ENCODE peak calls at places on chromosomes 6 and 20, in nine cellular contexts. One of them, this sample, is unnamed.

GRCh38 chr20:32385541-32385940 is 27.4 kb downstream of the ASXL1 start:
- DNase-seq in GM13976: no peak
- DNase-seq in mammary epithelial cell: no peak
- DNase-seq in stomach: no peak
- DNase-seq in heart left ventricle: no peak
- DNase-seq in tibial artery: no peak
- DNase-seq in fibroblast of pulmonary artery: no peak
- DNase-seq in CD8-positive, alpha-beta T cell: no peak
- DNase-seq in nephron progenitor cell: no peak
- DNase-seq in this sample: no peak

GRCh38 chr6:44606976-44607375 is 219.5 kb downstream of the CDC5L start:
- DNase-seq in nephron progenitor cell: no peak
- DNase-seq in GM13976: no peak
- DNase-seq in fibroblast of pulmonary artery: no peak
- DNase-seq in CD8-positive, alpha-beta T cell: no peak
- DNase-seq in tibial artery: no peak
- DNase-seq in stomach: no peak
- DNase-seq in heart left ventricle: no peak
- DNase-seq in mammary epithelial cell: no peak
- DNase-seq in this sample: peak

GRCh38 chr6:107689190-107689589 is 134.9 kb downstream of the SCML4 start:
- DNase-seq in heart left ventricle: no peak
- DNase-seq in mammary epithelial cell: no peak
- DNase-seq in CD8-positive, alpha-beta T cell: no peak
- DNase-seq in nephron progenitor cell: no peak
- DNase-seq in GM13976: no peak
- DNase-seq in stomach: no peak
- DNase-seq in fibroblast of pulmonary artery: no peak
- DNase-seq in tibial artery: no peak
- DNase-seq in this sample: no peak

GRCh38 chr6:147081210-147081609 is 123.0 kb upstream of the STXBP5 start:
- DNase-seq in nephron progenitor cell: no peak
- DNase-seq in CD8-positive, alpha-beta T cell: no peak
- DNase-seq in GM13976: no peak
- DNase-seq in mammary epithelial cell: peak
- DNase-seq in heart left ventricle: no peak
- DNase-seq in tibial artery: no peak
- DNase-seq in fibroblast of pulmonary artery: no peak
- DNase-seq in stomach: no peak
- DNase-seq in this sample: no peak

GRCh38 chr20:13325033-13325432 is 104.0 kb downstream of the ISM1 start:
- DNase-seq in nephron progenitor cell: peak
- DNase-seq in tibial artery: no peak
- DNase-seq in GM13976: no peak
- DNase-seq in heart left ventricle: no peak
- DNase-seq in fibroblast of pulmonary artery: peak
- DNase-seq in stomach: no peak
- DNase-seq in CD8-positive, alpha-beta T cell: no peak
- DNase-seq in mammary epithelial cell: no peak
- DNase-seq in this sample: no peak

GRCh38 chr6:140929121-140929520 is 1203.6 kb upstream of the GJE1 start:
- DNase-seq in mammary epithelial cell: no peak
- DNase-seq in CD8-positive, alpha-beta T cell: no peak
- DNase-seq in tibial artery: no peak
- DNase-seq in fibroblast of pulmonary artery: no peak
- DNase-seq in stomach: no peak
- DNase-seq in GM13976: no peak
- DNase-seq in heart left ventricle: no peak
- DNase-seq in nephron progenitor cell: no peak
- DNase-seq in this sample: no peak

GRCh38 chr6:67131827-67132226 is 1424.8 kb upstream of the EYS start:
- DNase-seq in stomach: no peak
- DNase-seq in heart left ventricle: no peak
- DNase-seq in mammary epithelial cell: no peak
- DNase-seq in nephron progenitor cell: no peak
- DNase-seq in GM13976: no peak
- DNase-seq in CD8-positive, alpha-beta T cell: no peak
- DNase-seq in tibial artery: peak
- DNase-seq in fibroblast of pulmonary artery: peak
- DNase-seq in this sample: no peak

GRCh38 chr6:36386495-36387439 is 702 bp downstream of the ETV7 start:
- DNase-seq in GM13976: peak
- DNase-seq in tibial artery: no peak
- DNase-seq in fibroblast of pulmonary artery: peak
- DNase-seq in CD8-positive, alpha-beta T cell: no peak
- DNase-seq in nephron progenitor cell: peak
- DNase-seq in mammary epithelial cell: peak
- DNase-seq in stomach: peak
- DNase-seq in heart left ventricle: no peak
- DNase-seq in this sample: no peak

GRCh38 chr6:148491638-148492210 is 149.1 kb downstream of the SASH1 start:
- DNase-seq in tibial artery: no peak
- DNase-seq in mammary epithelial cell: no peak
- DNase-seq in stomach: no peak
- DNase-seq in heart left ventricle: no peak
- DNase-seq in nephron progenitor cell: no peak
- DNase-seq in fibroblast of pulmonary artery: no peak
- DNase-seq in CD8-positive, alpha-beta T cell: no peak
- DNase-seq in GM13976: no peak
- DNase-seq in this sample: no peak

GRCh38 chr6:40912158-40912946 is 126.7 kb downstream of the UNC5CL start:
- DNase-seq in GM13976: peak
- DNase-seq in CD8-positive, alpha-beta T cell: no peak
- DNase-seq in stomach: peak
- DNase-seq in tibial artery: no peak
- DNase-seq in mammary epithelial cell: peak
- DNase-seq in heart left ventricle: no peak
- DNase-seq in fibroblast of pulmonary artery: peak
- DNase-seq in nephron progenitor cell: peak
- DNase-seq in this sample: no peak

GRCh38 chr6:163565140-163565539 is 150.6 kb downstream of the QKI start:
- DNase-seq in heart left ventricle: no peak
- DNase-seq in mammary epithelial cell: no peak
- DNase-seq in stomach: no peak
- DNase-seq in fibroblast of pulmonary artery: peak
- DNase-seq in GM13976: no peak
- DNase-seq in tibial artery: no peak
- DNase-seq in CD8-positive, alpha-beta T cell: no peak
- DNase-seq in nephron progenitor cell: no peak
- DNase-seq in this sample: no peak
- TF ChIP-seq CTCF in heart left ventricle: no peak
- TF ChIP-seq CTCF in mammary epithelial cell: no peak
- TF ChIP-seq CTCF in stomach: no peak
- TF ChIP-seq CTCF in fibroblast of pulmonary artery: no peak
- TF ChIP-seq CTCF in GM13976: no peak
- TF ChIP-seq CTCF in tibial artery: no peak
- TF ChIP-seq CTCF in CD8-positive, alpha-beta T cell: no peak
- TF ChIP-seq CTCF in nephron progenitor cell: no peak
- TF ChIP-seq CTCF in this sample: no peak

GRCh38 chr6:33197431-33198048 is 2.9 kb downstream of the RXRB start:
- DNase-seq in mammary epithelial cell: peak
- DNase-seq in stomach: peak
- DNase-seq in nephron progenitor cell: peak
- DNase-seq in CD8-positive, alpha-beta T cell: no peak
- DNase-seq in heart left ventricle: no peak
- DNase-seq in GM13976: peak
- DNase-seq in tibial artery: no peak
- DNase-seq in fibroblast of pulmonary artery: peak
- DNase-seq in this sample: no peak
- TF ChIP-seq CTCF in mammary epithelial cell: peak
- TF ChIP-seq CTCF in stomach: peak
- TF ChIP-seq CTCF in nephron progenitor cell: peak
- TF ChIP-seq CTCF in CD8-positive, alpha-beta T cell: peak
- TF ChIP-seq CTCF in heart left ventricle: peak
- TF ChIP-seq CTCF in GM13976: peak
- TF ChIP-seq CTCF in tibial artery: peak
- TF ChIP-seq CTCF in fibroblast of pulmonary artery: peak
- TF ChIP-seq CTCF in this sample: peak

DNA sequence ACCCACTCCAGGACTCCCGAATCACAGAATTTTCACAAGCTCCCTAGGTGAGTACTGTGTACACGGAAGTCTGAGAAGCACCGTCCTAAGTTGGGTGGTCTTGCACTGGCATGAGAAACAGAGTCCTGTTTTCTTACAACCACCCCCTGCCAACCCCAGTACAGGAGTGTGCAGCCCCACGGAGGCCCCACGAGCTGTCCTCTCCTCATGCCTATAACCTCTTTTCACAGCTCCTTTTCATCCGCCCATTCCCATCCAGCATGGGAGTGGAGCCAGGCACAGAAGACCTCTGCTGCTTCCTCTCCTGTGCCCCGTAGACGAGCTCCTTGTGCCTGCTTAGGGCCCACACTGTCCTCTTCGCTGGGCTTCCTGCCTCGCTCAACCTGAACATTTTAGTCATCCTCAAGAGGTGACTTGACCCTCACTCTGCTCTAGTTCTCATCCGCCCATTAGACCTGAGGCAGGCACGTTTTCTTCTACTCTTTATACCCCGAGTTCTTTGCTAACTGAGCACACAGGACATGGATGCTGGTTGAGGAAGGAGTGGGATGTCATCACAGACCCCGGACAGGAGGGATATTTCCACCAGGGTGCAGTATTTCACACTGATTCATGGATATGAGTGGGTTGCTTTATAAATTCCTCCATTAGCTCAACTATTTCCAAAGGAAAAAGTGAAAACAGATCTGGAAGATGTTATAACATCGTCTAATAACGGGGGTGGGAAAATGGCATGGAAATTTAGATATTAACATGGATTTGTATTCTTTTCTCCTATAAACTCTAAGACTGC is 160.5 kb downstream of the TTLL2 start:
- DNase-seq in CD8-positive, alpha-beta T cell: no peak
- DNase-seq in stomach: no peak
- DNase-seq in tibial artery: no peak
- DNase-seq in heart left ventricle: no peak
- DNase-seq in nephron progenitor cell: no peak
- DNase-seq in mammary epithelial cell: no peak
- DNase-seq in GM13976: no peak
- DNase-seq in fibroblast of pulmonary artery: peak
- DNase-seq in this sample: no peak
- TF ChIP-seq CTCF in CD8-positive, alpha-beta T cell: no peak
- TF ChIP-seq CTCF in stomach: peak
- TF ChIP-seq CTCF in tibial artery: peak
- TF ChIP-seq CTCF in heart left ventricle: peak
- TF ChIP-seq CTCF in nephron progenitor cell: peak
- TF ChIP-seq CTCF in mammary epithelial cell: no peak
- TF ChIP-seq CTCF in GM13976: no peak
- TF ChIP-seq CTCF in fibroblast of pulmonary artery: peak
- TF ChIP-seq CTCF in this sample: peak

GRCh38 chr20:38311100-38311499 is 7.1 kb downstream of the BPI start:
- DNase-seq in tibial artery: no peak
- DNase-seq in nephron progenitor cell: no peak
- DNase-seq in mammary epithelial cell: no peak
- DNase-seq in CD8-positive, alpha-beta T cell: no peak
- DNase-seq in fibroblast of pulmonary artery: no peak
- DNase-seq in heart left ventricle: no peak
- DNase-seq in stomach: no peak
- DNase-seq in GM13976: no peak
- DNase-seq in this sample: no peak

GRCh38 chr20:38316341-38316740 is 12.4 kb downstream of the BPI start:
- DNase-seq in heart left ventricle: no peak
- DNase-seq in mammary epithelial cell: no peak
- DNase-seq in nephron progenitor cell: no peak
- DNase-seq in fibroblast of pulmonary artery: no peak
- DNase-seq in tibial artery: no peak
- DNase-seq in stomach: no peak
- DNase-seq in CD8-positive, alpha-beta T cell: no peak
- DNase-seq in GM13976: no peak
- DNase-seq in this sample: no peak

GRCh38 chr20:38313676-38314075 is 9.7 kb downstream of the BPI start:
- DNase-seq in heart left ventricle: no peak
- DNase-seq in mammary epithelial cell: no peak
- DNase-seq in GM13976: no peak
- DNase-seq in tibial artery: no peak
- DNase-seq in nephron progenitor cell: no peak
- DNase-seq in CD8-positive, alpha-beta T cell: no peak
- DNase-seq in stomach: no peak
- DNase-seq in fibroblast of pulmonary artery: no peak
- DNase-seq in this sample: no peak

GRCh38 chr20:38317422-38317821 is 13.5 kb downstream of the BPI start:
- DNase-seq in tibial artery: no peak
- DNase-seq in CD8-positive, alpha-beta T cell: no peak
- DNase-seq in mammary epithelial cell: no peak
- DNase-seq in stomach: no peak
- DNase-seq in nephron progenitor cell: no peak
- DNase-seq in fibroblast of pulmonary artery: no peak
- DNase-seq in heart left ventricle: no peak
- DNase-seq in GM13976: no peak
- DNase-seq in this sample: no peak

GRCh38 chr20:38315290-38315966 is 11.5 kb downstream of the BPI start:
- DNase-seq in tibial artery: no peak
- DNase-seq in stomach: no peak
- DNase-seq in CD8-positive, alpha-beta T cell: no peak
- DNase-seq in mammary epithelial cell: no peak
- DNase-seq in GM13976: no peak
- DNase-seq in nephron progenitor cell: no peak
- DNase-seq in heart left ventricle: no peak
- DNase-seq in fibroblast of pulmonary artery: peak
- DNase-seq in this sample: no peak
- TF ChIP-seq CTCF in tibial artery: peak
- TF ChIP-seq CTCF in stomach: no peak
- TF ChIP-seq CTCF in CD8-positive, alpha-beta T cell: no peak
- TF ChIP-seq CTCF in mammary epithelial cell: no peak
- TF ChIP-seq CTCF in GM13976: no peak
- TF ChIP-seq CTCF in nephron progenitor cell: no peak
- TF ChIP-seq CTCF in heart left ventricle: peak
- TF ChIP-seq CTCF in fibroblast of pulmonary artery: peak
- TF ChIP-seq CTCF in this sample: peak

GRCh38 chr20:6632187-6632586 is 135.3 kb upstream of the BMP2 start:
- DNase-seq in heart left ventricle: no peak
- DNase-seq in nephron progenitor cell: no peak
- DNase-seq in mammary epithelial cell: peak
- DNase-seq in fibroblast of pulmonary artery: peak
- DNase-seq in GM13976: no peak
- DNase-seq in tibial artery: no peak
- DNase-seq in stomach: no peak
- DNase-seq in CD8-positive, alpha-beta T cell: no peak
- DNase-seq in this sample: no peak

GRCh38 chr20:6637160-6637579 is 130.3 kb upstream of the BMP2 start:
- DNase-seq in mammary epithelial cell: no peak
- DNase-seq in nephron progenitor cell: no peak
- DNase-seq in stomach: no peak
- DNase-seq in fibroblast of pulmonary artery: no peak
- DNase-seq in CD8-positive, alpha-beta T cell: no peak
- DNase-seq in GM13976: no peak
- DNase-seq in heart left ventricle: no peak
- DNase-seq in tibial artery: no peak
- DNase-seq in this sample: no peak

GRCh38 chr20:6635034-6635736 is 132.3 kb upstream of the BMP2 start:
- DNase-seq in heart left ventricle: no peak
- DNase-seq in tibial artery: no peak
- DNase-seq in CD8-positive, alpha-beta T cell: no peak
- DNase-seq in fibroblast of pulmonary artery: no peak
- DNase-seq in mammary epithelial cell: no peak
- DNase-seq in GM13976: no peak
- DNase-seq in nephron progenitor cell: no peak
- DNase-seq in stomach: no peak
- DNase-seq in this sample: no peak

GRCh38 chr20:6641012-6641411 is 126.5 kb upstream of the BMP2 start:
- DNase-seq in heart left ventricle: no peak
- DNase-seq in CD8-positive, alpha-beta T cell: no peak
- DNase-seq in mammary epithelial cell: no peak
- DNase-seq in nephron progenitor cell: no peak
- DNase-seq in fibroblast of pulmonary artery: no peak
- DNase-seq in stomach: no peak
- DNase-seq in tibial artery: no peak
- DNase-seq in GM13976: no peak
- DNase-seq in this sample: no peak

GRCh38 chr20:6636209-6637159 is 131.0 kb upstream of the BMP2 start:
- DNase-seq in nephron progenitor cell: peak
- DNase-seq in mammary epithelial cell: peak
- DNase-seq in tibial artery: no peak
- DNase-seq in fibroblast of pulmonary artery: peak
- DNase-seq in heart left ventricle: no peak
- DNase-seq in GM13976: no peak
- DNase-seq in stomach: no peak
- DNase-seq in CD8-positive, alpha-beta T cell: no peak
- DNase-seq in this sample: no peak
- TF ChIP-seq CTCF in nephron progenitor cell: peak
- TF ChIP-seq CTCF in mammary epithelial cell: peak
- TF ChIP-seq CTCF in tibial artery: peak
- TF ChIP-seq CTCF in fibroblast of pulmonary artery: peak
- TF ChIP-seq CTCF in heart left ventricle: peak
- TF ChIP-seq CTCF in GM13976: no peak
- TF ChIP-seq CTCF in stomach: peak
- TF ChIP-seq CTCF in CD8-positive, alpha-beta T cell: no peak
- TF ChIP-seq CTCF in this sample: peak

This sample was measured in osteocyte.